ENCODE peak calls at places on chromosomes 2 and 18, in six cellular contexts. N is endothelial cell; S is activated CD8-positive, alpha-beta T cell treated with anti-CD3 and anti-CD28 coated beads for 36 hours; D is GM12865; B is right atrium auricular region; M is uterus. W is an unnamed sample.

GRCh38 chr2:198438326-198438725 is 633.9 kb downstream of the PLCL1 start:
- DNase-seq in N (no peak), S (no peak), D (no peak), B (no peak), M (no peak), W (no peak)

GRCh38 chr2:207239222-207239674 is 73.5 kb upstream of the KLF7 start:
- DNase-seq in N (no peak), S (peak), D (no peak), B (peak), M (peak), W (no peak)

GRCh38 chr2:108920686-108921085 is 68.3 kb downstream of the EDAR start:
- DNase-seq in N (no peak), S (no peak), D (no peak), B (no peak), M (no peak), W (no peak)

GRCh38 chr2:148742373-148742772 is 97.8 kb downstream of the EPC2 start:
- DNase-seq in N (no peak), S (no peak), D (no peak), B (no peak), M (no peak), W (no peak)

GRCh38 chr18:48735070-48735676 is 196.3 kb downstream of the CTIF start:
- DNase-seq in N (no peak), S (peak), D (no peak), B (no peak), M (no peak), W (no peak)

GRCh38 chr2:210630904-210631560 is 74.6 kb downstream of the CPS1 start:
- DNase-seq in N (no peak), S (no peak), D (no peak), B (no peak), M (no peak), W (no peak)

GRCh38 chr2:162221064-162221463 is 22.2 kb downstream of the FAP start:
- DNase-seq in N (peak), S (peak), D (peak), B (peak), M (peak), W (peak)

GRCh38 chr18:70491734-70492348 is 203.0 kb downstream of the SOCS6 start:
- DNase-seq in N (peak), S (peak), D (peak), B (no peak), M (no peak), W (peak)

GRCh38 chr18:65175681-65176080 is 575.1 kb upstream of the CDH7 start:
- DNase-seq in N (no peak), S (no peak), D (no peak), B (no peak), M (no peak), W (no peak)

GRCh38 chr18:39772155-39772919 is 2182.7 kb upstream of the PIK3C3 start:
- DNase-seq in N (no peak), S (no peak), D (no peak), B (no peak), M (no peak), W (no peak)

GRCh38 chr2:168182850-168183249 is 64.5 kb downstream of the STK39 start:
- DNase-seq in N (no peak), S (no peak), D (no peak), B (no peak), M (no peak), W (no peak)

GRCh38 chr2:185208261-185208660 is 530.3 kb upstream of the FSIP2 start:
- DNase-seq in N (peak), S (peak), D (peak), B (no peak), M (no peak), W (no peak)

GRCh38 chr2:111534816-111535803 is 348.9 kb downstream of the ANAPC1 start:
- DNase-seq in N (no peak), S (no peak), D (no peak), B (no peak), M (peak), W (no peak)

GRCh38 chr2:169066817-169067356 is 2.5 kb upstream of the DHRS9 start:
- DNase-seq in N (no peak), S (no peak), D (no peak), B (no peak), M (no peak), W (no peak)

GRCh38 chr18:29063346-29063745 is 886.4 kb upstream of the CDH2 start:
- DNase-seq in N (no peak), S (no peak), D (no peak), B (no peak), M (no peak), W (no peak)

GRCh38 chr2:141501743-141502142 is 629.1 kb downstream of the LRP1B start:
- DNase-seq in N (no peak), S (no peak), D (no peak), B (no peak), M (no peak), W (no peak)

GRCh38 chr2:174683392-174683759 is 80.9 kb downstream of the CHRNA1 start:
- DNase-seq in N (no peak), S (peak), D (peak), B (no peak), M (peak), W (peak)

GRCh38 chr2:176493909-176494308 is 224.7 kb downstream of the MTX2 start:
- DNase-seq in N (no peak), S (no peak), D (no peak), B (no peak), M (no peak), W (no peak)

GRCh38 chr2:106117882-106118684 is 76.0 kb downstream of the UXS1 start:
- DNase-seq in N (no peak), S (no peak), D (no peak), B (no peak), M (no peak), W (no peak)

GRCh38 chr18:22826726-22827125 is 106.4 kb upstream of the RBBP8 start:
- DNase-seq in N (no peak), S (no peak), D (no peak), B (no peak), M (no peak), W (no peak)

GRCh38 chr18:63997606-63998005 is 27.7 kb downstream of the SERPINB8 start:
- DNase-seq in N (no peak), S (no peak), D (no peak), B (no peak), M (no peak), W (no peak)

GRCh38 chr18:63999871-64000270 is 30.0 kb downstream of the SERPINB8 start:
- DNase-seq in N (no peak), S (no peak), D (no peak), B (no peak), M (no peak), W (no peak)

GRCh38 chr18:63997041-63997440 is 27.2 kb downstream of the SERPINB8 start:
- DNase-seq in N (no peak), S (no peak), D (no peak), B (no peak), M (no peak), W (no peak)

GRCh38 chr18:63992751-63993150 is 22.9 kb downstream of the SERPINB8 start:
- DNase-seq in N (no peak), S (no peak), D (no peak), B (no peak), M (no peak), W (no peak)

DNA sequence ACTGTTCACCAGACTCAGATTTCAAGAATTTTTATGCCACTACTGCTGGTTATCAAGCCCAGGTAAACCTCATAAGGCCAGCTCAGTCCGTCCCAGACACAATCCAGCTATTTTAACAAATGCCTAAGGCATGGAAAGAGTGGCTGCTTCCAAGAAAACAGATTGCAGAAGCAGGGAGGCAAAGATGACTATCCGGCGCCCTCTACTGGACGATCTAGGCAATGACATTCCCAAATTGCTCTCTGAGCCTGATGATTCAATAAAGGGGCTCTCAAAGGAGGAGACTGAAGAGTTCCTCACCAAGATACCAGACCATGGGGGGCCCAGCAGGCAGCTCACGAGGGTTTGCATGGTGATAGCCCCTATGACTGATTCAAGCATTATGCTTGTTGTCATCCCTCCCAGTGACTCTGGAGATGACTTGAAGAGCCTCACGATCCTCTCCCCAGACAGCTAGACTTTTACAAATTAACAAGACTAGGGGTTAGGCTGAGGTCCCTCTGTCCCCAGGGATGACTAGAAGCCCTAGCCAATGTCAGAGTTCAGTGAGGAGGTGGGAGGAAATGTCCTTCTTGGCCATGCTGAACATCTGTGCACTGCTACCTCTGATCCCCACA is 25.0 kb downstream of the SERPINB8 start:
- DNase-seq in N (peak), S (peak), D (peak), B (peak), M (peak), W (peak)
- TF ChIP-seq CTCF in N (peak), S (peak), D (peak), B (peak), M (peak), W (peak)

GRCh38 chr18:57749604-57749970 is 53.5 kb downstream of the ATP8B1 start:
- DNase-seq in N (no peak), S (no peak), D (no peak), B (no peak), M (no peak), W (no peak)
- TF ChIP-seq CTCF in N (no peak), S (no peak), D (no peak), B (no peak), M (no peak), W (no peak)

DNA sequence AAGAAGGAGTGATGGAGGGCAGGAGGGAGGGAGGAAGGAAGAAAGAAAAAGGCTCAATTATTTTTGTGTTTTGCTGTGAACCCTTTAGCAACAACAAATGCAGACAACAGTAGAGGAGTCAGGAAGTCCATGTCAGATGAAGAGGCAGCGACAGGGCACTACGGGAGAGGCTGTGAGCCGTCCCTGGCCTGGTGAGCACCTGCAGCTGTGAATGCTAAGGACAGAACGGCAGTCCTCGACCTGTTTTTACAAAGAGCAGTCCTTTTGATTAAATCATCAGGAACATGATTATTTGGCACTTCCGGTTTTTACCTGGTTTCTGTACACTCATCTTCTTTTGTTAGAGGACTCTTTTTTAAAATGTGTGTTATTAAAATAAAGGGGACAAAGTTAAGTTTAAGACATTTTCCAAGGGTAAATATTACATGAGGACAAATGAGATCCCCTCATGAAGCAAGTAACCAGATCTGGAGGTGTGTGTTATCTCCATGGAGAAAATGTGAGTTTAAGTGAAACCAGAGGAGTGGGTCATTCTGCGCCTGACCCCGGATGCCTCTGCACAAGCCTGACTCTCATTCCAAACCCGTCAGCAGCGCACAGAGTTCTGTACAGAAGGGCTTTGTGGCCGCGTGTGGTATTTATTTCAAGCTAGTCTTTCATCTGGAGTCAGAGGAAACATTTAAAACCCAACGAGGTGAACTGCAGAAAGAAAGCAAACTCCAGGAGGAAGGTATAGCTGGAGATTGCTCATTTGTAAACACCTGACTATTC is 492.5 kb downstream of the SOX11 start:
- DNase-seq in N (no peak), S (no peak), D (no peak), B (no peak), M (no peak), W (no peak)
- TF ChIP-seq CTCF in N (no peak), S (no peak), D (no peak), B (no peak), M (no peak), W (no peak)

DNA sequence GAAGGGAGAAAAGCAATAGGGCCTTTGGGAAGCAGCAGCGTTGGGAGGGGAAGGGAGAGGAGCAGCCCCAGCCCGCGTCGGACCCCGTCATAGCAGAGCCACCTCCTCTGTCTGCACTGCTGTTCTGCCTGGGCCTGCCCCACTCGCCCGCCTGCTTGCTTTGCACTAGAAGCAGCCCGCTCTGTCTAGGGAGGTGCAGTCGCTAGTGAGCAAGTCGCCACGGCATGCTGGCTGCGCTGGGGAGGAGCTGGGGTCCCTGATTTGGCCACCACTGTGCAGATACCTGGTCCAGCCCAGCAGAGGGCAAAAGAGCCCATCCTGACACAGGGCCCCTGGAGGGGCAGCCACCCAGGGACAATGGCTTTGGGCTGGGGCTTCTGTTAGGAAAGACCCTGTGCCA is 8.0 kb upstream of the TMEM214 start:
- DNase-seq in N (no peak), S (no peak), D (no peak), B (no peak), M (no peak), W (no peak)
- TF ChIP-seq CTCF in N (no peak), S (no peak), D (no peak), B (no peak), M (no peak), W (no peak)

GRCh38 chr2:72003796-72004195 is 143.9 kb downstream of the CYP26B1 start:
- DNase-seq in N (no peak), S (no peak), D (no peak), B (peak), M (no peak), W (peak)
- TF ChIP-seq CTCF in N (no peak), S (no peak), D (no peak), B (no peak), M (no peak), W (no peak)

GRCh38 chr2:239359194-239359912 is 41.5 kb downstream of the HDAC4 start:
- DNase-seq in N (no peak), S (no peak), D (no peak), B (peak), M (no peak), W (no peak)

GRCh38 chr2:239362497-239362896 is 38.3 kb downstream of the HDAC4 start:
- DNase-seq in N (no peak), S (no peak), D (no peak), B (no peak), M (no peak), W (no peak)

GRCh38 chr2:239360008-239360407 is 40.8 kb downstream of the HDAC4 start:
- DNase-seq in N (no peak), S (no peak), D (no peak), B (peak), M (no peak), W (no peak)

GRCh38 chr2:239360421-239361310 is 40.2 kb downstream of the HDAC4 start:
- DNase-seq in N (no peak), S (no peak), D (no peak), B (peak), M (peak), W (no peak)

DNA sequence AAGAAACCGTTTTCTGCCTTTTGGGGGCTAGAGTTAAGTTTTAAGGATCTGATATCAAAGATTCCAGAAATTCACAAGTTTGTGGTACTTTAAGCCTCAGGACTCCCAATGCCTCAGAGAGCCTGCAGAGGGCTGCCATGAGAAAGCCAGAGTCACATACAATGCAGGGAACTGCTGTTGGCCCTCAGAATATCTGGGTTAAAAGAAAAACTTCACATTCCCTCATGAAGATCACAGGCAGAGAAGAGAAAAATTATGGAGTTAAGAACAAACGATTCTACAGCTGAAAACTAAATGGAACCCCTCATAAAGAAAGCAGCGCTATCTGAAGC is 39.5 kb downstream of the HDAC4 start:
- DNase-seq in N (no peak), S (no peak), D (no peak), B (no peak), M (no peak), W (no peak)
- TF ChIP-seq CTCF in N (no peak), S (no peak), D (no peak), B (no peak), M (no peak), W (no peak)

GRCh38 chr2:28311660-28312249 is 80.9 kb upstream of the FOSL2 start:
- DNase-seq in N (no peak), S (no peak), D (no peak), B (no peak), M (no peak), W (no peak)
- TF ChIP-seq CTCF in N (no peak), S (no peak), D (no peak), B (no peak), M (no peak), W (no peak)

GRCh38 chr2:173027181-173028128 is 48.2 kb upstream of the MAP3K20 start:
- DNase-seq in N (peak), S (peak), D (peak), B (peak), M (peak), W (peak)

GRCh38 chr2:173017657-173018420 is 57.8 kb upstream of the MAP3K20 start:
- DNase-seq in N (no peak), S (no peak), D (no peak), B (no peak), M (no peak), W (no peak)

GRCh38 chr2:173016451-173016850 is 59.2 kb upstream of the MAP3K20 start:
- DNase-seq in N (no peak), S (no peak), D (no peak), B (no peak), M (no peak), W (no peak)

GRCh38 chr2:173023718-173024117 is 51.9 kb upstream of the MAP3K20 start:
- DNase-seq in N (no peak), S (no peak), D (no peak), B (no peak), M (no peak), W (no peak)

GRCh38 chr2:173021939-173022371 is 53.7 kb upstream of the MAP3K20 start:
- DNase-seq in N (no peak), S (no peak), D (no peak), B (no peak), M (no peak), W (no peak)
- TF ChIP-seq CTCF in N (peak), S (no peak), D (no peak), B (no peak), M (no peak), W (no peak)